ENCODE peak calls at places on chromosomes 4 and X, in ten cellular contexts. U, H, O, V, F, C, W, R, Q and S are unnamed samples.
A peak's percentile ranks its signal among the peaks of the same experiment; 100 is the strongest.

GRCh38 chrX:118286066-118286758 is 59.7 kb upstream of the WDR44 start:
- DNase-seq in U (no peak), H (no peak), O (no peak), V (no peak), F (no peak), C (no peak), W (no peak), R (no peak), Q (no peak), S (no peak)

GRCh38 chrX:80648023-80648422 is 161.7 kb downstream of the BRWD3 start:
- DNase-seq in U (peak; percentile 4), H (no peak), O (no peak), V (no peak), F (no peak), C (no peak), W (no peak), R (no peak), Q (no peak), S (no peak)

GRCh38 chr4:78544681-78545080 is 6.9 kb upstream of the ANXA3 start:
- DNase-seq in U (no peak), H (no peak), O (no peak), V (no peak), F (no peak), C (no peak), W (no peak), R (no peak), Q (no peak), S (no peak)

GRCh38 chr4:65747386-65747785 is 77.1 kb upstream of the EPHA5 start:
- DNase-seq in U (no peak), H (no peak), O (no peak), V (no peak), F (no peak), C (no peak), W (no peak), R (no peak), Q (no peak), S (no peak)

GRCh38 chr4:169583563-169583962 is 28.8 kb downstream of the NEK1 start:
- DNase-seq in U (no peak), H (no peak), O (no peak), V (no peak), F (no peak), C (no peak), W (no peak), R (no peak), Q (no peak), S (no peak)

GRCh38 chrX:9816094-9816700 is 30.0 kb downstream of the SHROOM2 start:
- DNase-seq in U (no peak), H (no peak), O (no peak), V (no peak), F (no peak), C (no peak), W (no peak), R (no peak), Q (no peak), S (no peak)

GRCh38 chr4:74159397-74159709 is 1.4 kb downstream of the MTHFD2L start:
- DNase-seq in U (no peak), H (no peak), O (no peak), V (no peak), F (no peak), C (no peak), W (no peak), R (no peak), Q (no peak), S (no peak)

GRCh38 chr4:7029212-7029611 is 14.0 kb upstream of the TADA2B start:
- DNase-seq in U (no peak), H (no peak), O (no peak), V (no peak), F (no peak), C (no peak), W (no peak), R (no peak), Q (peak; percentile 72), S (no peak)

GRCh38 chrX:35809816-35810215 is 11.7 kb downstream of the MAGEB16 start:
- DNase-seq in U (no peak), H (no peak), O (no peak), V (no peak), F (no peak), C (no peak), W (no peak), R (no peak), Q (no peak), S (no peak)

GRCh38 chr4:183591301-183591700 is 67.7 kb downstream of the RWDD4 start:
- DNase-seq in U (no peak), H (no peak), O (no peak), V (no peak), F (no peak), C (no peak), W (no peak), R (no peak), Q (no peak), S (no peak)

GRCh38 chrX:40154853-40155616 is 57.3 kb upstream of the BCOR start:
- DNase-seq in U (peak; percentile 91), H (peak; percentile 66), O (peak; percentile 84), V (peak; percentile 60), F (peak; percentile 76), C (peak; percentile 90), W (no peak), R (no peak), Q (peak; percentile 81), S (no peak)

GRCh38 chr4:3031357-3032064 is 42.8 kb downstream of the HTT-AS start:
- DNase-seq in U (no peak), H (no peak), O (no peak), V (peak; percentile 28), F (peak; percentile 87), C (no peak), W (peak; percentile 75), R (no peak), Q (peak; percentile 77), S (no peak)

GRCh38 chr4:109079177-109079576 is 223.3 kb downstream of the COL25A1 start:
- DNase-seq in U (no peak), H (no peak), O (no peak), V (no peak), F (no peak), C (no peak), W (no peak), R (no peak), Q (no peak), S (no peak)

GRCh38 chrX:20515841-20516461 is 249.2 kb upstream of the RPS6KA3 start:
- DNase-seq in U (no peak), H (no peak), O (no peak), V (peak; percentile 15), F (no peak), C (no peak), W (peak; percentile 4), R (no peak), Q (no peak), S (peak; percentile 33)

GRCh38 chr4:14562901-14563300 is 439.4 kb upstream of the CPEB2 start:
- DNase-seq in U (no peak), H (no peak), O (no peak), V (no peak), F (no peak), C (no peak), W (no peak), R (no peak), Q (no peak), S (no peak)

GRCh38 chr4:173478136-173478860 is 51.7 kb downstream of the HAND2 start:
- DNase-seq in U (no peak), H (no peak), O (no peak), V (no peak), F (no peak), C (no peak), W (no peak), R (no peak), Q (no peak), S (no peak)

DNA sequence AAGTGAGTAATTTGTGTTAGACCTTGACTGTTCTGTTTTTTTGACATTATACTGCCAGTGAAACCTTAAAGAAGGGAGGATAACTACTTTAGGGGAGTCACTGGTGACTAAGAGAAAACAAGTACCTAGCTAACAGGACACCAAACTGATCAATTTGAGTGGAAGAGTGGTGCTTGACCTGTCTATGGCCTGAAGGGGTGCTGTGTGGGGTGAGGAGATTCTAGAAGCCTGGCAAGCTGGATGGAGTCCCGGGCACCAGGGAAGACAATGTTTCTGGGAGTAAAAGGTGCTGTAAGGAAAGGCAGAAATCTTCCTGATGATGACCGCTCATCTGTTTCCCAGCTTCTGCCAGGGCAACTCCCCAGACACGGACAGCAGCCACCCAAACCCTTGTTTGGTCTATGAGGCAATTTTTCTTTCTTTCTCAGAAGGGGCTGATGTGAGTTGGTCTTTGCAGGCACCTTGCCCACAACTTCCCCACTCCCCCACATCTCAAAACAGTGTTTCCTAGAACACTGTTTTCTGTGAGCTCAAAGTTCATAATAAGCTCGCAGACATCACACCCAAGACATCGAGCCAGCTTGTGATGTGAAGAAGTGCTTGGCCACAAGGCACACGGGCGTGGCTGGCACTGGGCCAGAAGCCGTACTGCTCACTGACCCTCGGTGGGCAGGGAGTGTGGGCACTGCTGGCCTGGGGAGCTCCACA is 4.6 kb downstream of the TXK start:
- DNase-seq in U (no peak), H (peak; percentile 52), O (no peak), V (peak; percentile 41), F (no peak), C (no peak), W (no peak), R (no peak), Q (peak; percentile 33), S (no peak)
- TF ChIP-seq CTCF in U (no peak), H (no peak), O (no peak), V (no peak), F (no peak), C (peak; percentile 29), W (no peak), R (no peak), Q (no peak), S (peak; percentile 22)

GRCh38 chrX:77342028-77342427 is 105.2 kb upstream of the FGF16 start:
- DNase-seq in U (no peak), H (no peak), O (no peak), V (no peak), F (no peak), C (no peak), W (no peak), R (no peak), Q (no peak), S (no peak)
- H3K4me3 ChIP-seq in U (no peak overlapping the region), H (no peak overlapping the region), O (no peak overlapping the region), V (no peak overlapping the region), F (no peak overlapping the region), C (no peak overlapping the region), W (no peak overlapping the region), R (no peak overlapping the region), Q (no peak overlapping the region), S (no peak overlapping the region)

DNA sequence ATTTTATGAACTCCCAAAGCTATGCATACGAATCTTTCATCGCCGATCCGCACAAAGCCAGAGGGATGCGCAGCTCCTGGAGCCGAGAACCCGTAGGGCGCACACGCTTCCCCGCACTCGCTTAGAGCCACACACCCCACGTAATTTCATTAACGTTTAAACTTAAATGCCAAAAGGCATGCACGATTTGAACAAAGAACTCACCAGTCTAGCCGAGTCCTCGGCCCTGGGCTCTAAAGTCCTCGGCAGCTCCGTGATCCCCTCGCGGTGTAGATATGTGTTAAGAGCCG is 2.4 kb upstream of the FAT1 start:
- DNase-seq in U (no peak), H (no peak), O (no peak), V (no peak), F (no peak), C (no peak), W (no peak), R (no peak), Q (no peak), S (no peak)
- TF ChIP-seq CTCF in U (no peak), H (no peak), O (no peak), V (no peak), F (peak; percentile 6), C (no peak), W (no peak), R (no peak), Q (peak; percentile 0), S (no peak)

DNA sequence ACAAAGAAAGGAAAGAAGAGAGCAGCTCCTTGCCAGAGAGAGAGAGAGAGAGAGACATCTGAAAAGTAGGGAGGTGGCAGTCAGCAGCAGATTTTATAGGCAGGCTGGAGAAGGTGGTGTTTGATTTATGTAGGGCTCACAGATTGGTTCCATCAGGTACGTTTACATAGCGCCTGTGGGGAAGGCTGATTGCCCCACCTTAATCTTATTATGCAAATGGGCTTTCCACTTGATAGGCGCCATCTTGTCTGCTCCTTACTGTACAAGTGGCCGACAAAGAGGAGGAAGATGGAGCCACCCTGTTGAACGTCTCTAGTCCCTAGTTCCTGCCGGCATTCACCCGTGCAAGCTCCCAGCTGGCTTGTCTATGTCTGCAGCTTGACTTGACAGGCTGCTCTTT is 49.1 kb upstream of the DHRSX start:
- DNase-seq in U (no peak), H (no peak), O (no peak), V (no peak), F (no peak), C (peak; percentile 38), W (no peak), R (no peak), Q (no peak), S (no peak)
- H3K4me3 ChIP-seq in U (no peak overlapping the region), H (no peak overlapping the region), O (no peak overlapping the region), V (no peak overlapping the region), F (no peak overlapping the region), C (no peak overlapping the region), W (no peak overlapping the region), R (no peak overlapping the region), Q (no peak overlapping the region), S (no peak overlapping the region)